ENCODE peak calls at places on chromosomes 13 and 19, in seven cellular contexts. O, H, B, I, W, N and Y are unnamed samples.

GRCh38 chr13:33251131-33251629 is 34.4 kb downstream of the STARD13 start:
- DNase-seq in H (no peak), N (no peak), O (no peak), B (no peak), I (no peak), W (no peak), Y (no peak)

GRCh38 chr13:57631607-57632275 is at the start of gene PCDH17:
- DNase-seq in B (peak), W (peak), I (peak), N (no peak), H (peak), O (peak), Y (peak)

GRCh38 chr19:3547301-3547731 is 8.3 kb downstream of the TEKTIP1 start:
- DNase-seq in H (no peak), W (no peak), N (no peak), O (no peak), B (no peak), I (no peak), Y (peak)

GRCh38 chr19:36051236-36051635 is 2.8 kb downstream of the THAP8 start:
- DNase-seq in B (no peak), H (no peak), O (peak), N (no peak), I (no peak), W (no peak), Y (peak)

GRCh38 chr13:26813626-26814348 is 53.2 kb upstream of the GPR12 start:
- DNase-seq in N (no peak), W (no peak), H (no peak), B (no peak), I (no peak), O (no peak), Y (no peak)

GRCh38 chr13:38921081-38921480 is 69.5 kb downstream of the STOML3 start:
- DNase-seq in N (no peak), B (no peak), H (no peak), I (no peak), W (no peak), O (no peak), Y (no peak)

GRCh38 chr19:17873661-17874422 is 2.1 kb downstream of the SLC5A5 start:
- DNase-seq in H (peak), I (no peak), B (peak), W (no peak), O (peak), N (no peak), Y (peak)

GRCh38 chr19:51664997-51665396 is 18.4 kb upstream of the SIGLEC14 start:
- DNase-seq in B (no peak), W (no peak), I (no peak), O (no peak), H (no peak), N (no peak), Y (no peak)

GRCh38 chr13:40994581-40995230 is 24.4 kb downstream of the ELF1 start:
- DNase-seq in O (no peak), W (no peak), I (no peak), N (no peak), H (no peak), B (no peak), Y (no peak)

GRCh38 chr13:79307866-79308298 is 98.2 kb downstream of the RBM26 start:
- DNase-seq in O (peak), N (no peak), B (no peak), W (no peak), H (no peak), I (no peak), Y (no peak)

GRCh38 chr19:4633140-4633967 is 6.0 kb upstream of the TNFAIP8L1 start:
- DNase-seq in O (peak), N (no peak), B (no peak), H (no peak), W (peak), I (peak), Y (peak)

GRCh38 chr19:55545913-55546495 is 661 bp upstream of the SBK3 start:
- DNase-seq in N (no peak), W (no peak), I (no peak), H (no peak), O (no peak), B (no peak), Y (peak)

GRCh38 chr19:40776966-40777794 is 867 bp upstream of the RAB4B start:
- DNase-seq in W (peak), I (peak), N (peak), O (peak), B (peak), H (peak), Y (peak)

GRCh38 chr19:19105365-19106060 is 32.8 kb downstream of the TMEM161A start:
- DNase-seq in H (no peak), I (peak), W (no peak), B (no peak), O (peak), N (peak), Y (peak)

GRCh38 chr13:41271456-41272285 is 8.3 kb upstream of the MTRF1 start:
- DNase-seq in W (no peak), I (no peak), H (no peak), O (no peak), N (no peak), B (peak), Y (no peak)